ENCODE peak calls at places on chromosome 6, in eight cellular contexts. I is heart right ventricle, C is colonic mucosa, S is hepatocyte, N is endodermal cell, J is ovary, R is GM23248, M is IMR-90. E is an unnamed sample.
A peak's percentile ranks its signal among the peaks of the same experiment; 100 is the strongest.

GRCh38 chr6:21601341-21601740 is 7.8 kb downstream of the SOX4 start:
- DNase-seq in I (no peak), C (no peak), S (no peak), N (no peak), J (no peak), R (no peak), M (no peak), E (no peak)

GRCh38 chr6:42243046-42243445 is 25.4 kb upstream of the MRPS10 start:
- DNase-seq in I (peak; percentile 36), C (no peak), S (no peak), N (no peak), J (no peak), R (no peak), M (no peak), E (no peak)

GRCh38 chr6:68134796-68135195 is 500.3 kb upstream of the ADGRB3 start:
- DNase-seq in I (no peak), C (no peak), S (no peak), N (no peak), J (no peak), R (no peak), M (no peak), E (no peak)

GRCh38 chr6:82589509-82590206 is 226.0 kb downstream of the TPBG start:
- DNase-seq in I (no peak), C (no peak), S (peak; percentile 13), N (peak; percentile 75), J (no peak), R (peak; percentile 84), M (peak; percentile 64), E (peak; percentile 55)

GRCh38 chr6:153129873-153130514 is 1.1 kb downstream of the RGS17 start:
- DNase-seq in I (no peak), C (no peak), S (peak; percentile 15), N (peak; percentile 71), J (no peak), R (peak; percentile 61), M (peak; percentile 12), E (no peak)

GRCh38 chr6:106241498-106241897 is 84.1 kb downstream of the ATG5 start:
- DNase-seq in I (no peak), C (no peak), S (no peak), N (no peak), J (no peak), R (no peak), M (no peak), E (no peak)

GRCh38 chr6:42030585-42031506 is 19.5 kb upstream of the TAF8 start:
- DNase-seq in I (peak; percentile 46), C (no peak), S (peak; percentile 73), N (peak; percentile 73), J (peak; percentile 58), R (no peak), M (no peak), E (no peak)

GRCh38 chr6:132401120-132401940 is at the start of gene MOXD1:
- DNase-seq in I (peak; percentile 41), C (peak; percentile 32), S (peak; percentile 76), N (peak; percentile 88), J (no peak), R (peak; percentile 90), M (peak; percentile 37), E (no peak)

GRCh38 chr6:23173231-23173630 is 603.9 kb downstream of the HDGFL1 start:
- DNase-seq in I (no peak), C (no peak), S (no peak), N (no peak), J (no peak), R (peak; percentile 3), M (peak; percentile 40), E (peak; percentile 69)

GRCh38 chr6:148059869-148060268 is 282.8 kb upstream of the SASH1 start:
- DNase-seq in I (no peak), C (no peak), S (no peak), N (no peak), J (no peak), R (no peak), M (no peak), E (no peak)

GRCh38 chr6:130968486-130968885 is 94.6 kb downstream of the EPB41L2 start:
- DNase-seq in I (no peak), C (no peak), S (no peak), N (no peak), J (no peak), R (peak; percentile 46), M (peak; percentile 35), E (no peak)

GRCh38 chr6:139920027-139920851 is 545.8 kb upstream of the CITED2 start:
- DNase-seq in I (no peak), C (no peak), S (no peak), N (peak; percentile 57), J (no peak), R (no peak), M (no peak), E (no peak)

GRCh38 chr6:170031096-170031471 is 259.8 kb downstream of the DLL1 start:
- DNase-seq in I (no peak), C (no peak), S (peak; percentile 53), N (no peak), J (no peak), R (peak; percentile 36), M (no peak), E (peak; percentile 65)

GRCh38 chr6:16752206-16752867 is 8.9 kb downstream of the ATXN1 start:
- DNase-seq in I (no peak), C (peak; percentile 37), S (peak; percentile 63), N (no peak), J (no peak), R (peak; percentile 98), M (peak; percentile 94), E (peak; percentile 95)

GRCh38 chr6:138250513-138251247 is 32.4 kb upstream of the PBOV1 start:
- DNase-seq in I (no peak), C (no peak), S (peak; percentile 71), N (no peak), J (peak; percentile 60), R (peak; percentile 90), M (peak; percentile 5), E (peak; percentile 95)
- H3K4me3 ChIP-seq in I (no peak overlapping the region), C (no peak overlapping the region), S (no peak overlapping the region), N (no peak overlapping the region), J (peak overlapping the region; percentile 14), R (peak overlapping the region; percentile 55), M (no peak overlapping the region), E (no peak overlapping the region)

GRCh38 chr6:2782825-2783187 is 17.6 kb downstream of the WRNIP1 start:
- DNase-seq in I (no peak), C (no peak), S (no peak), N (no peak), J (no peak), R (no peak), M (no peak), E (no peak)

GRCh38 chr6:2781685-2782355 is 16.6 kb downstream of the WRNIP1 start:
- DNase-seq in I (no peak), C (no peak), S (no peak), N (no peak), J (no peak), R (no peak), M (no peak), E (no peak)

GRCh38 chr6:2783188-2783957 is 18.2 kb downstream of the WRNIP1 start:
- DNase-seq in I (no peak), C (peak; percentile 53), S (no peak), N (peak; percentile 75), J (no peak), R (no peak), M (peak; percentile 34), E (no peak)

GRCh38 chr6:2784061-2784460 is 18.9 kb downstream of the WRNIP1 start:
- DNase-seq in I (no peak), C (no peak), S (no peak), N (no peak), J (no peak), R (no peak), M (no peak), E (no peak)

DNA sequence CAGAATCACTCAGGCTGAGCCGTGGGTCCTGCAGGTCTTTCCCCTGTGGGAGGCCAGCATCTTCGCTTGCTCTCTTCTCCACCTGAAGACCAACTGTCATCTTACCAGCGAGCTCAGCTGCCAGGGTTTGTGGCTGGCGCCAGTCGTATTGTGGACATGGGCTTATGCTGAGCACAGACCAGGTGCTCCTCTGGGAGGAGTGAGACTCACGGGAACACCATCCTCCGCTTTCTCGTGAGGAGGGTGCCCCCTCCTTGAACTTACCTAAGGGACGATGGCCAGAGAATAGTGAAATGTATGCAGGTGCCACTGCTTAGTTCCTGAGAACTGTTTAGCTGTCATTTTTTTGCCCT is 17.1 kb downstream of the WRNIP1 start:
- DNase-seq in I (no peak), C (no peak), S (no peak), N (no peak), J (no peak), R (no peak), M (no peak), E (no peak)
- H3K36me3 ChIP-seq in I (peaks cover 14% of the 10 kb centered on the region), C (no peaks in the 10 kb centered on the region), S (no peaks in the 10 kb centered on the region), N (peaks cover 57% of the 10 kb centered on the region), J (no peaks in the 10 kb centered on the region), R (peaks cover 6% of the 10 kb centered on the region), M (peaks cover 40% of the 10 kb centered on the region), E (peaks cover 24% of the 10 kb centered on the region)

GRCh38 chr6:107658920-107659879 is 164.9 kb downstream of the SCML4 start:
- DNase-seq in I (no peak), C (no peak), S (no peak), N (no peak), J (no peak), R (no peak), M (peak; percentile 69), E (peak; percentile 94)

GRCh38 chr6:107657755-107658461 is 166.2 kb downstream of the SCML4 start:
- DNase-seq in I (peak; percentile 48), C (peak; percentile 49), S (peak; percentile 69), N (peak; percentile 64), J (no peak), R (no peak), M (peak; percentile 86), E (peak; percentile 76)

GRCh38 chr6:107656381-107656780 is 166.5 kb downstream of the SOBP start:
- DNase-seq in I (no peak), C (no peak), S (no peak), N (no peak), J (no peak), R (no peak), M (peak; percentile 41), E (no peak)

GRCh38 chr6:107656883-107657282 is 167.0 kb downstream of the SOBP start:
- DNase-seq in I (no peak), C (no peak), S (no peak), N (no peak), J (no peak), R (no peak), M (no peak), E (no peak)

DNA sequence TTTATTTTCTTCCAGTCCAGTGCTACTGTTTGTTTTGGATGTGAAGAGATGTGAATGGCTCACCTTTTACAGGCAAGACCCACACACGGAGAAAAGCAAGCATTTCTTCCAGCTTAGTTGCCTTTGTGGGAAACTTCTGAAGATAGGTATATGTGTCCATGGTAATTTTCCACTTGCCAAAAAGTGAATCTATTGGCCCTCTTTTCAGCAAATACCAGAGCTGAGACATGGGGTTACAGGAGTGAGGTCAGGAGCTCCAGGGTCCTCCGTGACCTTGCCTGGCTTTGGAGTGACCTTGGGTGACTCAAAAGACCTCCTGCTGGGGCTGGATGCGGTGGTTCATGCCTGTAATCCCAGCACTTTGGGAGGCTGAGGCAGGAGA is 166.7 kb downstream of the SCML4 start:
- DNase-seq in I (no peak), C (no peak), S (no peak), N (no peak), J (no peak), R (no peak), M (no peak), E (no peak)
- H3K4me3 ChIP-seq in I (no peak overlapping the region), C (no peak overlapping the region), S (no peak overlapping the region), N (no peak overlapping the region), J (no peak overlapping the region), R (no peak overlapping the region), M (no peak overlapping the region), E (no peak overlapping the region)

DNA sequence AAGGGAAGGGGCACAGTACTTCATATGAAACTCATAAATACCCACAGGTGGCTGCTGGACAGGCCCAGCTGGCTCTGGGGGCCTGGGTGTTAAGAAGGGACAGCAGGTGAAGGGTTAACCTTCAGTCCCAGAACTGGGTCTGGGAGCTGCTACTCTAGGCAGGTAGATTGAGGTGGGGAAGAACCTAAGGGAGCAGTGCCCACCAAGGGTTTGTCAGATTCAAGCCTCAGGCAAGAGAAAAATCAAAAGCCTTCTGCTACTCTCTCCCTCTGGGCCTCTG is 5.6 kb downstream of the RPL10A start:
- DNase-seq in I (no peak), C (no peak), S (no peak), N (no peak), J (no peak), R (no peak), M (no peak), E (no peak)
- H3K36me3 ChIP-seq in I (peaks cover 6% of the 10 kb centered on the region), C (no peaks in the 10 kb centered on the region), S (no peaks in the 10 kb centered on the region), N (peaks cover 53% of the 10 kb centered on the region), J (no peaks in the 10 kb centered on the region), R (peaks cover 37% of the 10 kb centered on the region), M (peaks cover 66% of the 10 kb centered on the region), E (peaks cover 35% of the 10 kb centered on the region)

E was measured in bronchial epithelial cell.